ENCODE peak calls at places on chromosome 5, in nine cellular contexts. O is lung, P is B cell, Y is BJ, I is heart left ventricle, M is psoas muscle, A is foreskin fibroblast, D is GM23338, L is fibroblast of the aortic adventitia. B is an unnamed sample.

GRCh38 chr5:180817847-180818246 is 15.2 kb upstream of the MGAT1 start:
- DNase-seq in O (no peak), P (no peak), Y (no peak), I (no peak), M (no peak), A (no peak), D (no peak), L (no peak), B (peak; percentile 57)

GRCh38 chr5:119386945-119387344 is 31.1 kb downstream of the TNFAIP8 start:
- DNase-seq in O (no peak), P (no peak), Y (no peak), I (peak; percentile 56), M (no peak), A (no peak), D (no peak), L (peak; percentile 46), B (no peak)

GRCh38 chr5:124736111-124736813 is 10.2 kb downstream of the ZNF608 start:
- DNase-seq in O (no peak), P (no peak), Y (peak; percentile 87), I (no peak), M (no peak), A (peak; percentile 93), D (no peak), L (peak; percentile 90), B (no peak)

GRCh38 chr5:179769796-179770195 is 24.0 kb upstream of the LTC4S start:
- DNase-seq in O (no peak), P (no peak), Y (no peak), I (no peak), M (no peak), A (no peak), D (no peak), L (no peak), B (no peak)

GRCh38 chr5:88555658-88556057 is 287.0 kb upstream of the TMEM161B start:
- DNase-seq in O (no peak), P (no peak), Y (no peak), I (no peak), M (no peak), A (no peak), D (peak; percentile 62), L (no peak), B (peak; percentile 12)

GRCh38 chr5:75007537-75007847 is 44.9 kb downstream of the GCNT4 start:
- DNase-seq in O (no peak), P (no peak), Y (no peak), I (no peak), M (no peak), A (peak; percentile 34), D (peak; percentile 22), L (peak; percentile 10), B (no peak)

GRCh38 chr5:180598797-180599589 is 7.7 kb upstream of the SCGB3A1 start:
- DNase-seq in O (no peak), P (peak; percentile 20), Y (no peak), I (no peak), M (peak; percentile 23), A (no peak), D (no peak), L (no peak), B (no peak)

GRCh38 chr5:180646289-180646962 is 3.0 kb downstream of the FLT4 start:
- DNase-seq in O (no peak), P (peak; percentile 23), Y (no peak), I (no peak), M (no peak), A (no peak), D (no peak), L (no peak), B (no peak)

GRCh38 chr5:168472329-168472728 is 13.9 kb upstream of the RARS1 start:
- DNase-seq in O (no peak), P (no peak), Y (peak; percentile 95), I (no peak), M (no peak), A (peak; percentile 95), D (peak; percentile 25), L (peak; percentile 91), B (no peak)

GRCh38 chr5:10503997-10504761 is 59.7 kb upstream of the ANKRD33B start:
- DNase-seq in O (no peak), P (no peak), Y (no peak), I (no peak), M (no peak), A (no peak), D (no peak), L (no peak), B (no peak)

GRCh38 chr5:115349001-115349817 is 52.8 kb upstream of the CCDC112 start:
- DNase-seq in O (no peak), P (no peak), Y (peak; percentile 65), I (no peak), M (no peak), A (peak; percentile 89), D (no peak), L (peak; percentile 85), B (no peak)

GRCh38 chr5:85000671-85001070 is 616.0 kb upstream of the EDIL3 start:
- DNase-seq in O (no peak), P (no peak), Y (no peak), I (no peak), M (no peak), A (peak; percentile 4), D (no peak), L (no peak), B (no peak)

GRCh38 chr5:157668356-157668755 is 3.0 kb upstream of the C5orf52 start:
- DNase-seq in O (no peak), P (no peak), Y (no peak), I (no peak), M (no peak), A (no peak), D (no peak), L (no peak), B (no peak)

GRCh38 chr5:63960646-63961045 is 1.6 kb downstream of the HTR1A start:
- DNase-seq in O (no peak), P (no peak), Y (no peak), I (no peak), M (peak; percentile 26), A (no peak), D (peak; percentile 61), L (no peak), B (no peak)

GRCh38 chr5:168740055-168740820 is 161.1 kb upstream of the PANK3 start:
- DNase-seq in O (no peak), P (no peak), Y (no peak), I (no peak), M (no peak), A (no peak), D (no peak), L (peak; percentile 31), B (no peak)

DNA sequence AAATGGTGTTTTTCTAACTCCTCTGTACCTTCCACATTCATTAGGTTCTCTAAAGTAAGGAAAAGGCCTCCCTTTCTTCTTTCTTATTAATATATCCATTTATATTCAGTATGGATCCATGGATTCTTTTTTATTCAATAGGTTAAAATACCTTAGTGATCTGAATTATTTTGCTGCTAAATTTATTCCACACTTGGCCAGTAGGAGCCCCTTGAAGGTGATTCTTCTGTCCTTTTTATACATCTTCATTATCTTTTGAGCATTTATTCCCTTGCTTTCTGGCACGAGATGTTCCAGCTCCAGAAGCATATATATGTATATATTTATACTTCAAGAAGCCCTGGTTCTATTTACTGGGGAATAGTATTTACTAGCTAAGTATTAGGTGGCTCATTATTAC is 311.8 kb upstream of the SGCD start:
- DNase-seq in O (no peak), P (no peak), Y (no peak), I (no peak), M (no peak), A (no peak), D (peak; percentile 5), L (no peak), B (no peak)
- TF ChIP-seq CTCF in O (no peak), P (no peak), Y (peak; percentile 6), I (no peak), M (no peak), A (no peak), D (peak; percentile 34), L (no peak), B (no peak)

GRCh38 chr5:150077996-150078801 is 8.2 kb downstream of the CSF1R start:
- DNase-seq in O (no peak), P (peak; percentile 8), Y (no peak), I (no peak), M (peak; percentile 31), A (no peak), D (no peak), L (no peak), B (no peak)
- TF ChIP-seq CTCF in O (no peak), P (no peak), Y (no peak), I (no peak), M (no peak), A (no peak), D (no peak), L (no peak), B (no peak)

GRCh38 chr5:139638090-139638735 is 9.9 kb upstream of the CXXC5 start:
- DNase-seq in O (peak; percentile 78), P (peak; percentile 76), Y (no peak), I (peak; percentile 85), M (peak; percentile 96), A (peak; percentile 94), D (peak; percentile 71), L (peak; percentile 74), B (no peak)

GRCh38 chr5:139636207-139636792 is 11.8 kb upstream of the CXXC5 start:
- DNase-seq in O (no peak), P (peak; percentile 92), Y (no peak), I (no peak), M (no peak), A (no peak), D (no peak), L (no peak), B (peak; percentile 92)

GRCh38 chr5:139636975-139637408 is 11.2 kb upstream of the CXXC5 start:
- DNase-seq in O (no peak), P (peak; percentile 53), Y (no peak), I (no peak), M (no peak), A (peak; percentile 46), D (no peak), L (no peak), B (peak; percentile 74)

GRCh38 chr5:139638736-139639618 is 9.2 kb upstream of the CXXC5 start:
- DNase-seq in O (no peak), P (no peak), Y (no peak), I (no peak), M (peak; percentile 52), A (peak; percentile 3), D (no peak), L (no peak), B (no peak)

DNA sequence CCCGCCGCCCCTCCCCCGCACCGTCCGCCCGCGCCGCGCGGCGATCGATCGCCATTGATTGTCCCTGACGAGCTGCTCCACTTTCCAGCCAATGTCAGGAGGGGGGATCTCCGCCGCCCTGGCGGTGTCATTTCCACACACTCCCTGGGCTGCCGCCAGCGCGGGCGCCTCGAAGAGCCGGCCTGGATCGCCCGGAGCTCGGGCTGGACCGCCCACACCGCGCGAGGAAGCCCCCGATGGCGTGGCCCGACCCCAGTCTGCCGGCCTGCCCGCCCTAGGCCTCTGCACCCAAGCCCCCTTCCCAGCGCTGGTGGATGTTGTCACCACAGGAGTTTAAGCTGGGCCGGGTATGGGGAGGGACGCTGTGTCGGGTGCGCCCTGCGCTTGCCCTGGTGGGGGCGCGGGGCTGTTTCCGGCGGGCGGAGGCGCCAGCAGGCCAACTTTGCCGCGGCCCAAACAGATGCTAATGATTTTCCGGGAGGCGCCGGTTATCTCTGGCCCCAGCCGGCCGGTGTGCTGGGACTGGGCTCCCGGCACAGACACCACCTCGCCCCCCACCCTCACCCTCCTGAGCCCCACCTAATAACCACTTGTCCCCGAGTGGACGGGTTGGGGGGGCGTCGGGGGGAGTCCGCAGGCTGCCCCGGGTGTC is 10.6 kb upstream of the CXXC5 start:
- DNase-seq in O (peak; percentile 85), P (peak; percentile 93), Y (no peak), I (peak; percentile 89), M (peak; percentile 94), A (peak; percentile 93), D (peak; percentile 88), L (peak; percentile 82), B (peak; percentile 75)
- TF ChIP-seq CTCF in O (no peak), P (peak; percentile 21), Y (peak; percentile 48), I (no peak), M (peak; percentile 23), A (peak; percentile 20), D (no peak), L (peak; percentile 13), B (no peak)

GRCh38 chr5:57277085-57277484 is 103.2 kb downstream of the GPBP1 start:
- DNase-seq in O (no peak), P (no peak), Y (no peak), I (no peak), M (no peak), A (peak; percentile 44), D (peak; percentile 42), L (peak; percentile 69), B (no peak)
- TF ChIP-seq CTCF in O (no peak), P (no peak), Y (peak; percentile 23), I (no peak), M (no peak), A (no peak), D (peak; percentile 60), L (peak; percentile 38), B (peak; percentile 45)

B was measured in activated CD8-positive, alpha-beta T cell treated with anti-CD3 and anti-CD28 coated beads for 36 hours.